ENCODE peak calls at places on chromosomes 3 and 15, in seven cellular contexts. G, E, H, T, W, V and F are unnamed samples.

GRCh38 chr3:136752046-136752326 is 192 bp downstream of the STAG1 start:
- DNase-seq in E (no peak), H (peak), T (no peak), W (no peak), V (peak), G (no peak), F (no peak)

GRCh38 chr3:4147719-4148118 is 155.4 kb upstream of the SETMAR start:
- DNase-seq in T (no peak), V (no peak), H (no peak), W (no peak), E (no peak), G (no peak), F (no peak)

GRCh38 chr3:62084558-62084957 is 288.8 kb downstream of the FEZF2 start:
- DNase-seq in G (peak), E (no peak), W (peak), T (no peak), H (no peak), V (no peak), F (no peak)

GRCh38 chr3:127168271-127168670 is 24.7 kb upstream of the PRR23E start:
- DNase-seq in W (no peak), T (no peak), H (no peak), E (no peak), V (no peak), G (no peak), F (no peak)

GRCh38 chr15:64009798-64010241 is 36.5 kb downstream of the DAPK2 start:
- DNase-seq in H (no peak), W (peak), G (peak), V (peak), E (no peak), T (no peak), F (no peak)

GRCh38 chr15:38477637-38478036 is 23.7 kb downstream of the FAM98B start:
- DNase-seq in V (no peak), G (peak), E (no peak), H (no peak), T (no peak), W (peak), F (no peak)

GRCh38 chr3:56468184-56469106 is at the start of gene ERC2:
- DNase-seq in V (no peak), G (no peak), H (peak), E (peak), T (peak), W (peak), F (no peak)

GRCh38 chr15:44489464-44489863 is 47.5 kb upstream of the EIF3J start:
- DNase-seq in E (no peak), T (no peak), G (peak), H (no peak), W (peak), V (no peak), F (no peak)

GRCh38 chr15:100713163-100713867 is 110.9 kb downstream of the ASB7 start:
- DNase-seq in W (peak), T (no peak), V (no peak), G (peak), H (no peak), E (no peak), F (no peak)

GRCh38 chr3:188978772-188979171 is 193.0 kb upstream of the TPRG1 start:
- DNase-seq in V (no peak), W (peak), H (no peak), G (peak), T (no peak), E (no peak), F (no peak)

GRCh38 chr3:134348524-134348923 is 25.7 kb downstream of the AMOTL2 start:
- DNase-seq in W (peak), G (peak), T (no peak), E (no peak), H (no peak), V (no peak), F (no peak)

GRCh38 chr3:36227982-36228381 is 152.3 kb upstream of the STAC start:
- DNase-seq in G (no peak), E (no peak), V (no peak), W (no peak), H (no peak), T (no peak), F (no peak)

GRCh38 chr15:60414016-60414682 is 16.4 kb upstream of the ANXA2 start:
- DNase-seq in G (peak), W (peak), V (no peak), T (no peak), H (no peak), E (no peak), F (no peak)

GRCh38 chr15:90553248-90553745 is 23.6 kb downstream of the CRTC3 start:
- DNase-seq in G (peak), H (no peak), T (no peak), E (no peak), W (peak), V (no peak), F (peak)

GRCh38 chr3:171427771-171428320 is 32.4 kb downstream of the TNIK start:
- DNase-seq in G (no peak), E (no peak), V (no peak), W (no peak), T (no peak), H (no peak), F (no peak)
- H3K9ac ChIP-seq in G (no peak), E (no peak), V (no peak), W (no peak), T (peak), H (no peak), F (no peak)

GRCh38 chr15:83472797-83473196 is 25.7 kb downstream of the SH3GL3 start:
- DNase-seq in E (no peak), W (no peak), V (no peak), G (no peak), T (peak), H (no peak), F (no peak)
- H3K27ac ChIP-seq in E (no peak), W (no peak), V (no peak), G (no peak), T (no peak), H (no peak), F (no peak)

GRCh38 chr3:107153981-107154380 is 223.3 kb upstream of the CCDC54 start:
- DNase-seq in E (no peak), T (no peak), G (no peak), V (no peak), W (no peak), H (no peak), F (no peak)
- H3K9ac ChIP-seq in E (no peak), T (no peak), G (no peak), V (no peak), W (no peak), H (no peak), F (no peak)

DNA sequence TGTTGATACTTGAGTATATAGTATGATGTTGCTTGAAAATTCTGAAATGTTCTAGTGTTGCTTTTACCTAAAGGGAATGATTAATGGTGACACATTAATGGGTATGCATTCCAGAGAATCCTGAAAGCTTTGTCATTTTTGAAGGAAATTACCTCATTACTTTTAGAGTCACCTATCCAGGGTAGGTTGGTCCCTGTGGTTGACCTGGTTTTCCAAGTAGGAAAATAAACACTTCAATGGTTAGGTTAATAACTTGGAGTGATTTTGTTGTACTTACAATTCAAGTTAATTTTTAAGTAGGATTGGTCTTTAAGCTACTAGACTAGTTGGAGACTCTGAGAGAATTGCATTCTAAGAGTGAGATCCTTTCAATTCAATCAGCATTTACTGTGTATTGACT is 31.0 kb downstream of the MITF start:
- DNase-seq in G (peak), V (no peak), T (no peak), H (no peak), W (peak), E (no peak), F (no peak)
- H3K27ac ChIP-seq in G (no peak), V (no peak), T (no peak), H (no peak), W (no peak), E (no peak), F (no peak)

GRCh38 chr3:105958237-105959000 is 89.6 kb upstream of the CBLB start:
- DNase-seq in V (no peak), T (no peak), E (no peak), H (no peak), G (no peak), W (no peak), F (no peak)

GRCh38 chr3:105963161-105963560 is 94.3 kb upstream of the CBLB start:
- DNase-seq in G (no peak), H (no peak), T (no peak), V (no peak), W (no peak), E (no peak), F (no peak)

GRCh38 chr3:105956311-105956710 is 87.5 kb upstream of the CBLB start:
- DNase-seq in E (no peak), G (no peak), T (no peak), H (no peak), V (no peak), W (no peak), F (peak)

GRCh38 chr3:105957722-105958121 is 88.9 kb upstream of the CBLB start:
- DNase-seq in V (no peak), H (no peak), E (no peak), G (peak), W (peak), T (no peak), F (no peak)

DNA sequence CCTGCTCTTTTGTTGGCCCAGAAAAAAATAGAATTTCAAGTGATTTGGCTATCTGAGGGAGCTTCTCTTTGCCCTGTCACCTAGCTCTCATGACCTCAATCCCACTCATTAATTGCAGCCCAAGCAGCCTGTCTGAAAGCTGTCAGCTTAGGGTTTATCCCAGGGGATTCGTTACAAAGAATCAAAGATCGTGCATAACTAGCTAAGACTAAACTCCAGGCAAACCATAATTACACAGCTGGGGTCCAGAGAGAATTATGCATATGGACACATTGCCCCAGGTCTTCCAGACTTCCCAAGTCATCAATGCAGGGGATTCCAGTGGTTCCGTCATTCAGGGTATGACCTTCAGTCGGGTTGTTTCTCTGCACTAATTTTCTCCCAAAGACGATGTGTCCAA is 91.6 kb upstream of the CBLB start:
- DNase-seq in E (no peak), H (peak), G (no peak), T (no peak), W (no peak), V (no peak), F (no peak)
- H3K9ac ChIP-seq in E (no peak), H (no peak), G (no peak), T (no peak), W (no peak), V (no peak), F (no peak)

GRCh38 chr15:98562361-98562791 is 86.0 kb upstream of the IGF1R start:
- DNase-seq in T (no peak), G (no peak), E (no peak), H (no peak), V (no peak), W (no peak), F (no peak)
- H3K27ac ChIP-seq in T (no peak), G (no peak), E (no peak), H (no peak), V (no peak), W (no peak), F (no peak)